ENCODE peak calls at places on chromosomes 11 and 22, in ten cellular contexts. W is prostate gland; O is aorta; I is CD8-positive, alpha-beta memory T cell; Q is body of pancreas; P is kidney; V is spleen; D is lung; F is RWPE2; B is adrenal gland. E is an unnamed sample. For H3K4me1, the result is how much of the 10 kb centered on the place peaks cover.

GRCh38 chr11:6413791-6414231 is 5.1 kb downstream of the APBB1 start:
- DNase-seq in W (no peak), O (no peak), I (peak), Q (no peak), P (no peak), V (no peak), D (no peak), F (no peak), B (no peak), E (no peak)

GRCh38 chr22:49667236-49667635 is 160.4 kb downstream of the BRD1 start:
- DNase-seq in W (no peak), O (no peak), I (peak), Q (no peak), P (peak), V (peak), D (no peak), F (peak), B (no peak), E (no peak)

GRCh38 chr22:38954414-38955043 is 2.9 kb upstream of the APOBEC3A start:
- DNase-seq in W (no peak), O (peak), I (no peak), Q (no peak), P (peak), V (peak), D (no peak), F (no peak), B (no peak), E (no peak)

GRCh38 chr11:30143098-30143705 is 87.6 kb upstream of the FSHB start:
- DNase-seq in W (no peak), O (no peak), I (peak), Q (no peak), P (no peak), V (no peak), D (no peak), F (no peak), B (no peak), E (no peak)

GRCh38 chr11:80118071-80118470 is 677.2 kb upstream of the TENM4 start:
- DNase-seq in W (no peak), O (no peak), I (no peak), Q (no peak), P (no peak), V (no peak), D (no peak), F (no peak), B (no peak), E (no peak)

GRCh38 chr22:46549565-46549840 is 12.1 kb upstream of the CELSR1 start:
- DNase-seq in W (no peak), O (peak), I (no peak), Q (no peak), P (no peak), V (peak), D (no peak), F (peak), B (no peak), E (no peak)

GRCh38 chr11:60193687-60194433 is 11.0 kb upstream of the MS4A6A start:
- DNase-seq in W (no peak), O (no peak), I (peak), Q (peak), P (no peak), V (no peak), D (peak), F (no peak), B (peak), E (no peak)

GRCh38 chr11:368414-369335 is 624 bp upstream of the B4GALNT4 start:
- DNase-seq in W (no peak), O (no peak), I (no peak), Q (peak), P (peak), V (no peak), D (no peak), F (no peak), B (no peak), E (peak)

GRCh38 chr11:1917523-1918435 is 1.7 kb upstream of the TNNT3 start:
- DNase-seq in W (no peak), O (peak), I (no peak), Q (no peak), P (no peak), V (peak), D (no peak), F (no peak), B (peak), E (peak)

GRCh38 chr11:132099692-132100091 is 729.3 kb downstream of the NTM start:
- DNase-seq in W (no peak), O (no peak), I (no peak), Q (peak), P (no peak), V (no peak), D (no peak), F (no peak), B (no peak), E (no peak)

GRCh38 chr22:20106205-20106848 is 9.6 kb upstream of the RANBP1 start:
- DNase-seq in W (no peak), O (peak), I (no peak), Q (no peak), P (peak), V (peak), D (no peak), F (no peak), B (no peak), E (peak)

GRCh38 chr22:19120829-19121630 is 1.2 kb downstream of the DGCR2 start:
- DNase-seq in W (peak), O (no peak), I (no peak), Q (peak), P (no peak), V (peak), D (peak), F (no peak), B (peak), E (no peak)

GRCh38 chr11:90847268-90847886 is 624.5 kb upstream of the CHORDC1 start:
- DNase-seq in W (no peak), O (no peak), I (no peak), Q (no peak), P (no peak), V (no peak), D (no peak), F (no peak), B (no peak), E (no peak)

GRCh38 chr11:70669871-70670683 is 271.7 kb downstream of the CTTN start:
- DNase-seq in W (no peak), O (no peak), I (no peak), Q (no peak), P (no peak), V (no peak), D (no peak), F (no peak), B (no peak), E (no peak)

GRCh38 chr11:85626496-85626895 is 648 bp downstream of the DLG2 start:
- DNase-seq in W (peak), O (no peak), I (no peak), Q (peak), P (no peak), V (no peak), D (peak), F (no peak), B (peak), E (no peak)

GRCh38 chr11:111871693-111872161 is 346 bp upstream of the ALG9 start:
- DNase-seq in W (no peak), O (no peak), I (no peak), Q (no peak), P (no peak), V (no peak), D (no peak), F (no peak), B (no peak), E (no peak)

GRCh38 chr11:117693344-117693743 is 103.7 kb downstream of the DSCAML1 start:
- DNase-seq in W (no peak), O (no peak), I (no peak), Q (no peak), P (no peak), V (no peak), D (no peak), F (no peak), B (no peak), E (no peak)

GRCh38 chr11:20621679-20622078 is 22.3 kb downstream of the SLC6A5 start:
- DNase-seq in W (no peak), O (no peak), I (no peak), Q (no peak), P (no peak), V (no peak), D (no peak), F (no peak), B (no peak), E (no peak)

GRCh38 chr11:11416917-11417316 is 63.9 kb upstream of the CSNK2A3 start:
- DNase-seq in W (no peak), O (no peak), I (no peak), Q (no peak), P (no peak), V (no peak), D (no peak), F (no peak), B (no peak), E (no peak)

GRCh38 chr11:102421262-102421661 is 31.3 kb downstream of the TMEM123 start:
- DNase-seq in W (no peak), O (no peak), I (peak), Q (no peak), P (no peak), V (no peak), D (no peak), F (no peak), B (no peak), E (no peak)

GRCh38 chr11:131408011-131408640 is 37.7 kb downstream of the NTM start:
- DNase-seq in W (no peak), O (no peak), I (no peak), Q (peak), P (no peak), V (no peak), D (peak), F (no peak), B (peak), E (no peak)

GRCh38 chr11:73242291-73243092 is 24.4 kb downstream of the P2RY2 start:
- DNase-seq in W (peak), O (peak), I (peak), Q (peak), P (peak), V (peak), D (peak), F (peak), B (peak), E (peak)

GRCh38 chr11:67457453-67457852 is 2.3 kb downstream of the CABP4 start:
- DNase-seq in W (no peak), O (no peak), I (no peak), Q (no peak), P (no peak), V (no peak), D (no peak), F (no peak), B (no peak), E (no peak)

GRCh38 chr11:6362185-6362867 is 27.9 kb upstream of the SMPD1 start:
- DNase-seq in W (no peak), O (peak), I (no peak), Q (peak), P (no peak), V (no peak), D (peak), F (no peak), B (no peak), E (peak)

GRCh38 chr22:49052023-49052538 is 775.6 kb downstream of the BRD1 start:
- DNase-seq in W (no peak), O (no peak), I (peak), Q (no peak), P (peak), V (no peak), D (no peak), F (no peak), B (no peak), E (no peak)

GRCh38 chr11:86047275-86047991 is 21.5 kb downstream of the PICALM start:
- DNase-seq in W (no peak), O (no peak), I (no peak), Q (no peak), P (no peak), V (no peak), D (no peak), F (no peak), B (no peak), E (no peak)

GRCh38 chr11:22671751-22672150 is 5.3 kb downstream of the GAS2 start:
- DNase-seq in W (no peak), O (no peak), I (no peak), Q (peak), P (no peak), V (no peak), D (no peak), F (no peak), B (no peak), E (no peak)

GRCh38 chr11:82899191-82899820 is 924 bp downstream of the PRCP start:
- DNase-seq in W (no peak), O (no peak), I (peak), Q (no peak), P (no peak), V (no peak), D (no peak), F (no peak), B (no peak), E (no peak)

GRCh38 chr22:19361501-19362103 is 69.9 kb downstream of the HIRA start:
- DNase-seq in W (no peak), O (no peak), I (no peak), Q (no peak), P (no peak), V (no peak), D (no peak), F (no peak), B (no peak), E (no peak)

GRCh38 chr11:118437046-118437735 is 899 bp downstream of the KMT2A start:
- DNase-seq in W (peak), O (peak), I (peak), Q (peak), P (peak), V (peak), D (peak), F (no peak), B (peak), E (peak)

GRCh38 chr22:44261861-44262595 is 50.7 kb downstream of the SHISAL1 start:
- DNase-seq in W (no peak), O (peak), I (no peak), Q (no peak), P (no peak), V (peak), D (no peak), F (peak), B (peak), E (peak)

GRCh38 chr11:74388678-74389327 is 9.4 kb downstream of the PGM2L1 start:
- DNase-seq in W (peak), O (no peak), I (peak), Q (peak), P (no peak), V (no peak), D (peak), F (no peak), B (peak), E (no peak)

GRCh38 chr22:46023558-46023981 is 46.6 kb upstream of the WNT7B start:
- DNase-seq in W (no peak), O (peak), I (no peak), Q (no peak), P (peak), V (peak), D (no peak), F (peak), B (no peak), E (peak)

GRCh38 chr11:118908931-118909618 is 16.7 kb downstream of the BCL9L start:
- DNase-seq in W (peak), O (peak), I (peak), Q (peak), P (peak), V (peak), D (no peak), F (peak), B (peak), E (peak)

GRCh38 chr11:106853850-106854401 is 164.3 kb downstream of the GUCY1A2 start:
- DNase-seq in W (no peak), O (peak), I (no peak), Q (no peak), P (peak), V (peak), D (no peak), F (peak), B (no peak), E (no peak)

GRCh38 chr11:94084164-94084563 is 44.5 kb upstream of the PANX1 start:
- DNase-seq in W (no peak), O (no peak), I (no peak), Q (no peak), P (no peak), V (no peak), D (no peak), F (no peak), B (no peak), E (no peak)

GRCh38 chr22:17921871-17922821 is 102.2 kb downstream of the MICAL3 start:
- DNase-seq in W (peak), O (no peak), I (no peak), Q (no peak), P (no peak), V (no peak), D (no peak), F (no peak), B (no peak), E (no peak)

GRCh38 chr22:37409557-37409956 is 17.7 kb downstream of the ELFN2 start:
- DNase-seq in W (no peak), O (no peak), I (no peak), Q (no peak), P (no peak), V (no peak), D (peak), F (no peak), B (no peak), E (no peak)
- H3K27ac ChIP-seq in W (no peak), O (no peak), I (no peak), Q (no peak), P (no peak), V (no peak), D (peak), F (no peak), B (no peak), E (no peak)

DNA sequence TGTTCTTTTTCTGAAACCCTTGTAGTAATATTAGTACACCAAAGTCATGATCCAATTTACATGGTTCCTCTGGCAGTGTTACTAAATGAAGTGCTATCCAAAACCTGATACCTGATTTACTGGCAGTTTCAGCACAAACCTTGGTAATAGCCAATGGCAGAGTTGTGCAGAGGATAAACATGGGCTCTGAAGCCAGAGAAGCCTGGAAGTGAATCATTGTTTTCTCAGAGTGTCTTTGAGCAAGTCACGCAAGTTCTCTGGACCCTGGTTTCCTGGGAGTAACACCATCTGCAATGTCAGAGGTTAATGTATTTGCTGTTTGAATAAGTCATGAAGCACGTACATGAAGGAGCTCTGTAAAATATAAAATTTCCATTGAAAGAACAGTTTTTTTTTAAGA is 222.3 kb upstream of the NARS2 start:
- DNase-seq in W (no peak), O (no peak), I (no peak), Q (peak), P (no peak), V (no peak), D (no peak), F (no peak), B (no peak), E (no peak)
- H3K4me1 ChIP-seq in W (under half), O (under half), I (under half), Q (half or more), P (under half), V (under half), D (under half), F (under half), B (under half), E (under half)

DNA sequence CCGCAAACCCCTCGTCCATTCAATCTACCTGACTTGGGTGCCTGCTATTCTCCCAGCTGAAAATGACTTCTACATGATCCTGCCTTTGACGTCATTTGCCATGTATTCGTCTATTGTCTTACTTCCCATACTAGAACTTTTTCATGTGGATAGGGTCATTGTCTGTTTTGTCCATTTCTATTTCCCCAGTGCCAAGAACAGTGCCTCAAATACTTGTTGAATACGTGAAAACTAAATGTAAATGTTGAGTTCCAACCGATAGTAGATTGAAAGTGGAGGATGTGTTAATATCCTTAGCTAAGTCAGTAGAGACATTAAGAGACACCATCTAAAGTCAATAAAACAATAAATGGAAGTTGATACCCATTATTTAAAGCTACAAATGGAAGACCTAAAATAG is 920 bp downstream of the TRIM68 start:
- DNase-seq in W (no peak), O (no peak), I (no peak), Q (no peak), P (no peak), V (no peak), D (no peak), F (no peak), B (no peak), E (no peak)
- H3K27ac ChIP-seq in W (peak), O (peak), I (peak), Q (no peak), P (no peak), V (peak), D (no peak), F (peak), B (no peak), E (peak)

GRCh38 chr22:35345808-35346505 is 34.9 kb upstream of the HMOX1 start:
- DNase-seq in W (no peak), O (no peak), I (no peak), Q (no peak), P (peak), V (no peak), D (no peak), F (no peak), B (no peak), E (no peak)

GRCh38 chr22:35347462-35347861 is 33.4 kb upstream of the HMOX1 start:
- DNase-seq in W (no peak), O (no peak), I (no peak), Q (no peak), P (peak), V (no peak), D (no peak), F (no peak), B (no peak), E (no peak)

GRCh38 chr22:35346596-35347220 is 34.2 kb upstream of the HMOX1 start:
- DNase-seq in W (no peak), O (no peak), I (no peak), Q (no peak), P (peak), V (no peak), D (no peak), F (no peak), B (no peak), E (no peak)

GRCh38 chr22:35343664-35344550 is 37.0 kb upstream of the HMOX1 start:
- DNase-seq in W (no peak), O (no peak), I (no peak), Q (no peak), P (peak), V (no peak), D (no peak), F (no peak), B (no peak), E (no peak)

GRCh38 chr22:35344956-35345690 is 35.8 kb upstream of the HMOX1 start:
- DNase-seq in W (no peak), O (no peak), I (no peak), Q (no peak), P (peak), V (no peak), D (no peak), F (no peak), B (no peak), E (no peak)
- H3K4me1 ChIP-seq in W (under half), O (under half), I (under half), Q (under half), P (under half), V (under half), D (under half), F (under half), B (under half), E (under half)

DNA sequence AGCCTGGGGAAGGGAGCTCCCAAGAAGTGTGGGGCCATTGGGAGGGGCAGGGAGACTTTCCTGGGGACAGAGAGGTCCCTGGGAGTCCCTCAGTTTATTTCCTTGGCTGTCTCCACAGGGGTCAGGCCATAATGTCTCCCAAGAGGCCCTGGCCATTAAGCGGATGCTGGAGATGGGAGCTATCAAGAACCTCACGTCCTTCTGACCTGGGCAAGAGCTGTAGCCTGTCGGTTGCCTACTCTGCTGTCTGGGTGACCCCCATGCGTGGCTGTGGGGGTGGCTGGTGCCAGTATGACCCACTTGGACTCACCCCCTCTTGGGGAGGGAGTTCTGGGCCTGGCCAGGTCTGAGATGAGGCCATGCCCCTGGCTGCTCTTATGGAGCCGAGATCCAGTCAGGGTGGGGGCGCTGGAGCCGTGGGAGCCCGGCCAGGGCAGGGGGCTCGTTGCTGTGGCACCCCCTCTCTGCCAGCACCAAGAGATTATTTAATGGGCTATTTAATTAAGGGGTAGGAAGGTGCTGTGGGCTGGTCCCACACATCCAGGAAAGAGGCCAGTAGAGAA is 58.4 kb downstream of the ST3GAL4 start:
- DNase-seq in W (no peak), O (peak), I (no peak), Q (no peak), P (no peak), V (peak), D (no peak), F (no peak), B (no peak), E (no peak)
- H3K27ac ChIP-seq in W (no peak), O (no peak), I (no peak), Q (no peak), P (no peak), V (peak), D (peak), F (no peak), B (peak), E (no peak)

DNA sequence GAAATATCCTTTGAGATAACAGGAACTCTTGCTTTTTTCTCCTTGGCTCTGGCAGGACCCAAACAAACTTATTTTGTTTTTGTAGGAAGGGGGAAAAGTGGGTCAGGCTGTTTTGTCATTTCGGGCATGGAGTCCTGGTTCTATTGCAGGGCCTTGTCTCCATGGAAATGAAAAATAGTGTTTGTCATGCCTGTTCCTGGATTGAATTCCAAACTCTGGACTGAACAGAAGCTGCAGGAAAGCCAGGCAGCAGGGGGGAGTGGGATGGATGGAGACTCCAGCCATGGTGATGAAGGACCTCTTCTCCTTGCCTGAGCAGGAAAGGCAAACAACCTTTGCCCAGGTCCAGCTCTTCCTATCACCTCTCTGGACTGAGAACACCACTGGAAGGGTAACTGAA is 87.0 kb downstream of the SCN3B start:
- DNase-seq in W (no peak), O (no peak), I (no peak), Q (no peak), P (no peak), V (no peak), D (no peak), F (peak), B (no peak), E (no peak)
- H3K4me1 ChIP-seq in W (under half), O (under half), I (under half), Q (under half), P (under half), V (under half), D (under half), F (under half), B (under half), E (under half)

E was measured in psoas muscle.